ENCODE peak calls at places on chromosomes 5 and 9, in four cellular contexts. A is NCI-H1105, K is aorta, N is neural crest cell. B is an unnamed sample.

GRCh38 chr9:133699546-133699945 is 38.6 kb downstream of the SARDH start:
- DNase-seq in K (no peak), A (no peak), N (no peak), B (no peak)

GRCh38 chr9:131264231-131264630 is 12.1 kb downstream of the FAM78A start:
- DNase-seq in K (peak; percentile 48), A (no peak), N (no peak), B (peak; percentile 63)

GRCh38 chr5:13985736-13986418 is 41.4 kb upstream of the DNAH5 start:
- DNase-seq in K (peak; percentile 60), A (no peak), N (no peak), B (no peak)

GRCh38 chr5:139667730-139668063 is 19.5 kb downstream of the CXXC5 start:
- DNase-seq in N (no peak), A (no peak), K (no peak), B (no peak)

GRCh38 chr5:153476767-153477166 is 13.7 kb upstream of the GRIA1 start:
- DNase-seq in K (no peak), A (no peak), N (no peak), B (no peak)

GRCh38 chr9:92638621-92639101 is 31.3 kb downstream of the IPPK start:
- DNase-seq in A (no peak), K (peak; percentile 22), N (no peak), B (no peak)

GRCh38 chr9:31119882-31120481 is 1264.5 kb upstream of the ACO1 start:
- DNase-seq in K (no peak), N (no peak), A (peak; percentile 30), B (no peak)

GRCh38 chr9:111572945-111573604 is 26.4 kb downstream of the PTGR1 start:
- DNase-seq in A (no peak), K (no peak), N (no peak), B (no peak)

GRCh38 chr9:89179920-89180667 is 1.5 kb upstream of the SHC3 start:
- DNase-seq in K (peak; percentile 93), A (peak; percentile 92), N (peak; percentile 77), B (peak; percentile 16)

GRCh38 chr5:176810687-176811501 is 535 bp downstream of the UNC5A start:
- DNase-seq in A (no peak), N (no peak), K (no peak), B (no peak)

GRCh38 chr5:31078931-31079330 is 114.6 kb upstream of the CDH6 start:
- DNase-seq in K (no peak), N (no peak), A (no peak), B (no peak)

GRCh38 chr5:66143473-66144073 is 527 bp upstream of the SREK1 start:
- DNase-seq in N (no peak), K (no peak), A (no peak), B (peak; percentile 39)

GRCh38 chr9:108543251-108543768 is 312.5 kb downstream of the ACTL7B start:
- DNase-seq in K (no peak), N (no peak), A (no peak), B (no peak)

GRCh38 chr5:115096034-115096769 is 73.5 kb downstream of the TRIM36 start:
- DNase-seq in N (no peak), K (no peak), A (no peak), B (peak; percentile 8)

GRCh38 chr9:21810388-21810787 is 8.0 kb downstream of the MTAP start:
- DNase-seq in N (no peak), A (no peak), K (no peak), B (no peak)

GRCh38 chr5:6568909-6569308 is 63.9 kb downstream of the NSUN2 start:
- DNase-seq in K (no peak), N (no peak), A (no peak), B (no peak)

GRCh38 chr9:97300586-97300985 is 6.9 kb upstream of the CCDC180 start:
- DNase-seq in N (no peak), A (no peak), K (no peak), B (no peak)

GRCh38 chr9:113578877-113579269 is 115.3 kb downstream of the RGS3 start:
- DNase-seq in K (peak; percentile 89), A (no peak), N (no peak), B (peak; percentile 63)

GRCh38 chr5:146336197-146336596 is 2.4 kb upstream of the POU4F3 start:
- DNase-seq in K (no peak), A (no peak), N (no peak), B (no peak)

GRCh38 chr5:142095651-142096330 is 12.8 kb upstream of the NDFIP1 start:
- DNase-seq in K (no peak), N (no peak), A (no peak), B (no peak)

GRCh38 chr5:96151891-96152290 is 190.2 kb upstream of the ELL2 start:
- DNase-seq in A (no peak), N (no peak), K (no peak), B (no peak)

GRCh38 chr5:97134634-97135033 is 7.8 kb downstream of the LIX1 start:
- DNase-seq in N (no peak), K (no peak), A (no peak), B (no peak)

B was measured in K562.